ENCODE peak calls at places on chromosomes 11 and 22, in nine cellular contexts. L, W, N, O, I, X, B, F and C are unnamed samples.

GRCh38 chr22:38756631-38757463 is 1.0 kb upstream of the SUN2 start:
- DNase-seq in F (no peak), W (peak; percentile 83), N (peak; percentile 39), X (no peak), L (no peak), O (no peak), I (no peak), B (no peak), C (no peak)

GRCh38 chr11:114273890-114274635 is 22.1 kb upstream of the NNMT start:
- DNase-seq in N (no peak), W (no peak), X (no peak), I (no peak), B (no peak), O (no peak), L (no peak), F (no peak), C (no peak)

GRCh38 chr11:120314861-120315260 is 10.2 kb upstream of the TLCD5 start:
- DNase-seq in I (no peak), O (no peak), X (no peak), B (no peak), W (no peak), N (no peak), L (no peak), F (no peak), C (no peak)

GRCh38 chr11:107221743-107222142 is 203.5 kb upstream of the GUCY1A2 start:
- DNase-seq in X (no peak), O (no peak), L (no peak), B (no peak), I (no peak), F (no peak), N (no peak), W (no peak), C (no peak)

GRCh38 chr11:130313383-130314183 is 1.1 kb downstream of the ZBTB44 start:
- DNase-seq in X (no peak), W (no peak), O (no peak), N (peak; percentile 4), B (no peak), L (no peak), F (peak; percentile 9), I (no peak), C (no peak)

GRCh38 chr11:20342347-20343279 is 20.9 kb upstream of the HTATIP2 start:
- DNase-seq in L (no peak), F (no peak), B (peak; percentile 67), O (no peak), X (no peak), W (no peak), I (no peak), N (no peak), C (no peak)

GRCh38 chr11:115869780-115870431 is 365.7 kb upstream of the CADM1 start:
- DNase-seq in F (peak; percentile 3), B (no peak), N (peak; percentile 88), X (no peak), L (no peak), W (no peak), I (no peak), O (no peak), C (no peak)

GRCh38 chr11:70405679-70406395 is 7.5 kb downstream of the CTTN start:
- DNase-seq in L (no peak), B (no peak), W (no peak), O (no peak), X (no peak), F (no peak), I (no peak), N (no peak), C (no peak)

GRCh38 chr22:19967850-19968449 is 26.3 kb upstream of the TXNRD2 start:
- DNase-seq in F (no peak), L (no peak), N (no peak), I (no peak), B (no peak), X (no peak), W (no peak), O (no peak), C (no peak)

GRCh38 chr22:24176630-24177029 is 4.7 kb upstream of the SUSD2 start:
- DNase-seq in I (no peak), W (no peak), B (no peak), X (no peak), N (no peak), F (no peak), O (no peak), L (no peak), C (no peak)

GRCh38 chr22:19714320-19715252 is at the start of gene SEPTIN5:
- DNase-seq in O (no peak), X (peak; percentile 54), B (no peak), F (no peak), L (no peak), W (peak; percentile 80), N (no peak), I (no peak), C (no peak)

GRCh38 chr22:18091916-18092526 is 14.2 kb downstream of the PEX26 start:
- DNase-seq in I (no peak), B (no peak), F (peak; percentile 85), L (peak; percentile 51), X (no peak), W (no peak), O (no peak), N (peak; percentile 82), C (no peak)

GRCh38 chr11:10453261-10453660 is 1.8 kb upstream of the AMPD3 start:
- DNase-seq in X (no peak), N (no peak), W (no peak), I (no peak), O (no peak), B (no peak), F (no peak), L (no peak), C (no peak)

GRCh38 chr22:26848244-26848920 is 191.0 kb downstream of the MIAT start:
- DNase-seq in B (no peak), O (no peak), F (peak; percentile 73), X (no peak), L (no peak), W (no peak), I (no peak), N (no peak), C (no peak)

GRCh38 chr11:116255234-116255953 is 517.4 kb downstream of the BUD13 start:
- DNase-seq in X (no peak), N (no peak), B (no peak), I (no peak), W (no peak), F (no peak), L (no peak), O (no peak), C (no peak)

GRCh38 chr11:35289821-35290220 is 129.5 kb downstream of the SLC1A2 start:
- DNase-seq in X (no peak), B (no peak), F (peak; percentile 89), I (no peak), N (no peak), W (no peak), O (no peak), L (no peak), C (no peak)

GRCh38 chr11:16261836-16262644 is 94.3 kb downstream of the SOX6 start:
- DNase-seq in O (no peak), N (no peak), X (no peak), L (no peak), B (no peak), W (no peak), F (no peak), I (no peak), C (no peak)

GRCh38 chr11:84313830-84314359 is 1027.7 kb upstream of the CCDC90B start:
- DNase-seq in X (no peak), B (no peak), O (no peak), W (no peak), N (no peak), L (no peak), I (no peak), F (peak; percentile 33), C (no peak)

GRCh38 chr22:34414467-34415440 is 494.5 kb upstream of the LARGE1 start:
- DNase-seq in O (no peak), F (peak; percentile 25), W (no peak), I (no peak), N (peak; percentile 88), B (peak; percentile 87), L (no peak), X (no peak), C (no peak)

GRCh38 chr11:10329935-10330334 is 25.1 kb downstream of the ADM start:
- DNase-seq in W (no peak), B (no peak), O (no peak), L (no peak), I (no peak), X (no peak), F (peak; percentile 95), N (no peak), C (no peak)

GRCh38 chr22:24697671-24698082 is 76.8 kb downstream of the PIWIL3 start:
- DNase-seq in I (no peak), L (no peak), W (no peak), X (no peak), O (no peak), F (no peak), B (no peak), N (no peak), C (no peak)

GRCh38 chr22:44155115-44155514 is 25.6 kb upstream of the PARVG start:
- DNase-seq in X (no peak), F (no peak), W (no peak), O (no peak), L (no peak), I (no peak), B (no peak), N (no peak), C (no peak)

GRCh38 chr11:128549256-128549944 is 38.0 kb downstream of the ETS1 start:
- DNase-seq in O (no peak), B (no peak), N (no peak), X (no peak), L (no peak), W (peak; percentile 81), I (no peak), F (peak; percentile 86), C (no peak)

GRCh38 chr11:77299528-77299993 is 1.9 kb downstream of the GDPD4 start:
- DNase-seq in L (no peak), F (peak; percentile 60), I (no peak), X (no peak), W (no peak), B (no peak), O (no peak), N (no peak), C (no peak)

GRCh38 chr22:48660104-48660794 is 1167.4 kb downstream of the BRD1 start:
- DNase-seq in F (no peak), N (no peak), B (no peak), X (no peak), W (no peak), I (no peak), O (no peak), L (no peak), C (no peak)

GRCh38 chr22:29151316-29151715 is 54.4 kb upstream of the EMID1 start:
- DNase-seq in O (no peak), I (no peak), N (no peak), X (no peak), W (no peak), L (no peak), F (no peak), B (no peak), C (peak; percentile 27)

GRCh38 chr22:32801436-32802290 is at the start of gene TIMP3:
- DNase-seq in W (peak; percentile 86), X (peak; percentile 50), N (no peak), F (peak; percentile 44), B (peak; percentile 69), L (peak; percentile 25), I (peak; percentile 81), O (no peak), C (no peak)